ENCODE peak calls at places on chromosomes 7 and 10, in five cellular contexts. W is foreskin fibroblast, G is Panc1, J is astrocyte of the spinal cord, D is coronary artery. U is an unnamed sample.

GRCh38 chr10:132710746-132711617 is 75.0 kb downstream of the NKX6-2 start:
- DNase-seq in W (no peak), G (no peak), J (no peak), D (no peak), U (peak)

GRCh38 chr10:17923728-17924127 is 28.0 kb upstream of the SLC39A12 start:
- DNase-seq in W (peak), G (no peak), J (peak), D (no peak), U (no peak)

GRCh38 chr7:101238226-101239182 is 902 bp upstream of the CLDN15 start:
- DNase-seq in W (no peak), G (no peak), J (no peak), D (no peak), U (no peak)

GRCh38 chr7:116633131-116633988 is 38.6 kb upstream of the MET start:
- DNase-seq in W (peak), G (peak), J (peak), D (no peak), U (no peak)

GRCh38 chr10:97428572-97428981 is 2.6 kb downstream of the PGAM1 start:
- DNase-seq in W (peak), G (no peak), J (no peak), D (no peak), U (no peak)

GRCh38 chr10:109723305-109723704 is 200.0 kb downstream of the XPNPEP1 start:
- DNase-seq in W (no peak), G (no peak), J (no peak), D (no peak), U (no peak)

GRCh38 chr10:128875955-128876354 is 591.1 kb upstream of the MGMT start:
- DNase-seq in W (peak), G (no peak), J (no peak), D (peak), U (no peak)

GRCh38 chr7:151173386-151174245 is 6.1 kb upstream of the GBX1 start:
- DNase-seq in W (no peak), G (no peak), J (no peak), D (peak), U (no peak)

GRCh38 chr7:4010206-4010605 is 671.9 kb upstream of the FOXK1 start:
- DNase-seq in W (no peak), G (no peak), J (no peak), D (peak), U (no peak)

GRCh38 chr10:69449841-69450240 is 1.4 kb upstream of the TSPAN15 start:
- DNase-seq in W (peak), G (peak), J (peak), D (no peak), U (peak)

GRCh38 chr10:31618541-31619291 is 299.7 kb downstream of the ZEB1 start:
- DNase-seq in W (peak), G (no peak), J (peak), D (peak), U (no peak)

GRCh38 chr10:44864637-44865288 is 46.4 kb upstream of the TMEM72 start:
- DNase-seq in W (peak), G (peak), J (peak), D (peak), U (peak)

GRCh38 chr10:103281753-103282152 is 4.8 kb downstream of the INA start:
- DNase-seq in W (peak), G (no peak), J (no peak), D (no peak), U (no peak)

GRCh38 chr7:2403718-2404648 is 572 bp downstream of the CHST12 start:
- DNase-seq in W (peak), G (no peak), J (peak), D (no peak), U (no peak)
- TF ChIP-seq CTCF in W (no peak), G (no peak), J (peak), D (no peak), U (peak)

DNA sequence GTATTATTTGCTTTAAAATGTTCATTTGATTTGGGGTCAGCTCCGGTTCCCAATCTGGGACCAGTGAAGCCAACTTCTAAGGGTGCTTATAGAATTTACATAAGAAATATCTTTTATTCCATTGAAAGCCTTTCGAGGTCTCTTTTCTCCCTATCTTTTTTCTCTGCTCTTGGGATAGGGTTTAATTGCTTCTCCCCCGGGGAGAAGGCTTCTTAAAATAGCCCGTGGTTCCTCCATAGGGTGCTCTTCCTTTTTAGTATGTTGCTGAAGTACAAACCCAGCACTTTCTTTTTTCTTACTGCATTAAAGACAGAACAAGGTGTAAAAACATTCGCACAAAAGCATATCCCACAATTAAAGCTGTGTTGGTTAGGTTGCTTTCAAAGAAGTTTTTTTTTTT is 107.5 kb downstream of the POU6F2 start:
- DNase-seq in W (no peak), G (no peak), J (no peak), D (no peak), U (no peak)
- H3K4me3 ChIP-seq in W (no peak), G (no peak), J (no peak), D (peak), U (peak)

DNA sequence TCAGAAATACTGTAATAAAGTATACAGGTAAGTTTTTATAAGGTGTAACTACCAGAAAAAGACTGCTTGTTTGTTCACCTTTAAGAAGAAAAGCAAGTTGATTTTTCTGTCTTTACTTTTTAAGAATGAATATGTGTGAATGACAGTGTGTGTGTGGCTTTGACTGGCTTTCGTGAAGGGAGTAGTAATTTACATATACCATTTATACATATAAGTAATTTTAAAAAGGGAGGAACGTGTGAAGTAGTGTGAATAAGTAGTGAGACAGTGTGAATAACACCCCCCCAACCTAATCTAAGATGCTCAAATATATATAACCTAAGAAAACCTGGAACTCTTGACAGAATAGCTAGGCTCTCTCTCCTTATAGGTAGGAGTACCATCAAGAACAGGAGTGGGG is 33.2 kb downstream of the RBM33 start:
- DNase-seq in W (no peak), G (no peak), J (no peak), D (no peak), U (no peak)
- TF ChIP-seq CTCF in W (no peak), G (no peak), J (no peak), D (no peak), U (no peak)

DNA sequence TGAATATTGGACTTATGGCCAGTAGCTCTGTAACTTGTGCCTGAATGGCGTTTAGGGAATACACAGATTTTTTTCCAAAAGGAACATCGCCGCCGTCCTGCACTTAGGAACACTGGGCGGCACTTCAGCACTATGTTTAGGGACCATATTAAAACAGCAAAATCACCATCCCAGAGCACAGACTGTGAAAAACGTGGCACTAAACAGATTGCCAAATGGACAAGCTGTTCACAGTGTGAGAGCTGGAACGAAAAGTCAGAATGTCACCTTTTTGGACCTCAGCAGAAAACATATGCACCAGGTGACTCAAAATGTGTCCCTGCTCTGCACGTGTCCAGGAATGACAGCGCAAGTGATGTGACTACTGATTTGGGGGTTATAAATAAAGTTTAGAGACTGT is 87.9 kb downstream of the ODAD2 start:
- DNase-seq in W (no peak), G (no peak), J (no peak), D (no peak), U (no peak)
- H3K4me3 ChIP-seq in W (no peak), G (no peak), J (no peak), D (no peak), U (no peak)

GRCh38 chr7:139341776-139342244 is 673 bp downstream of the FMC1 start:
- DNase-seq in W (no peak), G (no peak), J (no peak), D (no peak), U (no peak)

GRCh38 chr7:139340037-139340807 is 915 bp upstream of the FMC1 start:
- DNase-seq in W (peak), G (peak), J (peak), D (peak), U (peak)

GRCh38 chr7:139339698-139340036 is 1.5 kb upstream of the FMC1 start:
- DNase-seq in W (no peak), G (no peak), J (no peak), D (no peak), U (no peak)

GRCh38 chr7:139340808-139341057 is 404 bp upstream of the FMC1 start:
- DNase-seq in W (no peak), G (no peak), J (no peak), D (peak), U (peak)

DNA sequence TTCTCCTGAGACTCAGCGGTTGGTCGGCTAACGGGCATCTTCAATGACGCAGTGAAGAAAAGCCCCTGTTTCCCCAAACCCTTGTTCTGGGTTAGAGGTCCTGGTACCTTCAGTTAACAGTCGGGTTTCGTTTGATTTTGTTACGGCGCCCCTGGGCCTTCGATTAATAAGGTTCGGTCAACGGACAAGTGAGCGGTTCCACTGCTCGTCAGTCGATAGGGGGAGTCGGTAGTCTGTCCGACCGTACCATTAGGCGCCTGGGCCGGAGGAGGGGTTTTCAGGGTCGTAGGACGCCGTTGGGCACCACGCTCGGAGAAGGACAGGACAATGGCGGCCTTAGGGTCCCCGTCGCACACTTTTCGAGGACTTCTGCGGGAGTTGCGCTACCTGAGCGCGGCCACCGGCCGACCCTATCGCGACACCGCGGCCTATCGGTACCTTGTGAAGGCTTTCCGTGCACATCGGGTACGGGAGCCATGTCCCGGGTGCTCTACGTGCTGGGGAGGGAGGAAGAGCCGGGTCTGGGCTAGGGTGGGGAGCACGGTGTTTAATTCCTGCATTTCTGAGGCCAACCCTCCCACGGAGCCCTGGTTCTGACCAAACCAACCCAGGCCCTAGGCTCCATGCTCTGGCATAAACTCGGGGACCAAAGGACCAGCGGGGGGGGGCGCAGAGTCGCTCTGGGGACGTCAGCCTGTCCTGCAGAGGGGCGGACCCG is at the start of gene FMC1:
- DNase-seq in W (peak), G (peak), J (peak), D (peak), U (peak)
- TF ChIP-seq CTCF in W (peak), G (no peak), J (peak), D (peak), U (peak)

DNA sequence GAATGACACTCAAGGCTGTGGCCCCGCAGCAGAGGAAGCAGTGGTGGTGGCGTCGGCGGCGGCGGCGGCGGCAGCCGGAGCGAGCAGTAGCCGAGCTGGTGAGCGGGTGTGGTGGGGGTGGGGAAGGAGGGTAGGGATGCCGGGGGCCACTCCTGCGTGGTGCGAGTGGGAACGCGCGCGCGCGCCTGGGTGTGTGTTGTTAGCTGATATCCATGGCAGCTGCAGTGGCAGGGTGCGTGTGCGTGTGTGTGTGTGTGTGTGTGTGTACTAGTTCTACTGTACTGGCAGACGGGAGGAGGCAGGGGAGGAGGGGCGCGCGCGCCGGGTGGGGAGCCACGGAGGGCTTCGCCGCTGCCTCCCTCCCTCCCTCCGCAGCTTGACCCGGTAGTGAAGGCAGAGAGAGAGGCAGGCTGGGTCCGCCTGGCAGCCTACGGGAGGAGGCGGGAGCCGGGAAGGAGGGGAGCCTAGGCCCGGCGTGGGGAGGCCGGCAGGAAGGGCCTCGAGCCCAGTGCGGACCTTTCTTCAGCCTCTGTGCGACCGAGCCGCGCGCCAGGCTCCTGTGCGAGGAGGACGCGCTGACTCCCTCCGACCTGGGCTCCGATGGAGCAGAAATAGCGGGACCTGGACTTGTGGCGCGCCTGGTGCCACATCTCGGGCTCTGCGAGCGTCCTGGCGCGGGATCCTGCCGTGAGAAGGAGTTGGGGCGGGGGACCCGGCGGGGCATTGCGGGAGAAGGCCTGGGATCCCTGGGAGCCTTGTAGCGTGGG is at the start of gene MAGI2:
- DNase-seq in W (peak), G (no peak), J (peak), D (peak), U (peak)
- H3K4me3 ChIP-seq in W (peak), G (peak), J (peak), D (peak), U (peak)

GRCh38 chr10:53839437-53840039 is 961.5 kb downstream of the PCDH15 start:
- DNase-seq in W (peak), G (peak), J (peak), D (no peak), U (no peak)
- TF ChIP-seq CTCF in W (no peak), G (peak), J (peak), D (no peak), U (peak)

GRCh38 chr10:116270691-116271592 is 2.1 kb downstream of the GFRA1 start:
- DNase-seq in W (peak), G (no peak), J (no peak), D (no peak), U (no peak)

GRCh38 chr10:116271593-116272496 is 1.2 kb downstream of the GFRA1 start:
- DNase-seq in W (peak), G (no peak), J (no peak), D (no peak), U (no peak)

GRCh38 chr10:116278832-116279231 is 5.8 kb upstream of the GFRA1 start:
- DNase-seq in W (peak), G (no peak), J (no peak), D (no peak), U (no peak)

GRCh38 chr10:116272497-116273221 is at the start of gene GFRA1:
- DNase-seq in W (peak), G (no peak), J (no peak), D (no peak), U (no peak)

GRCh38 chr10:116274141-116274861 is 1.3 kb upstream of the GFRA1 start:
- DNase-seq in W (peak), G (no peak), J (peak), D (no peak), U (no peak)
- H3K4me3 ChIP-seq in W (peak), G (peak), J (peak), D (peak), U (peak)

U was measured in lower lobe of right lung.